ENCODE peak calls at places on chromosomes 11 and 22, in five cellular contexts. B, C, N, S and Z are unnamed samples.

GRCh38 chr22:24128024-24128423 is 53.3 kb upstream of the SUSD2 start:
- DNase-seq in C (no peak), S (no peak), B (no peak), N (no peak), Z (no peak)

GRCh38 chr22:42972592-42973535 is 42.1 kb downstream of the PACSIN2 start:
- DNase-seq in B (no peak), C (no peak), S (no peak), N (no peak), Z (no peak)

GRCh38 chr11:8207080-8208000 is 38.5 kb upstream of the RIC3 start:
- DNase-seq in C (no peak), N (no peak), B (no peak), S (no peak), Z (no peak)

GRCh38 chr11:70537576-70538571 is 139.5 kb downstream of the CTTN start:
- DNase-seq in C (no peak), S (no peak), N (no peak), B (no peak), Z (no peak)

GRCh38 chr11:47234669-47235075 is 13.9 kb downstream of the ACP2 start:
- DNase-seq in N (no peak), B (peak), S (no peak), C (no peak), Z (peak)

GRCh38 chr11:89436071-89436470 is 55.1 kb downstream of the NOX4 start:
- DNase-seq in N (no peak), C (no peak), B (no peak), S (peak), Z (no peak)

GRCh38 chr11:70072471-70073187 is 5.5 kb upstream of the ANO1 start:
- DNase-seq in C (no peak), N (no peak), S (no peak), B (no peak), Z (no peak)

GRCh38 chr11:8962827-8963226 is 1.4 kb downstream of the TMEM9B start:
- DNase-seq in N (no peak), S (no peak), B (no peak), C (no peak), Z (no peak)

GRCh38 chr22:25497269-25497668 is 67.2 kb upstream of the GRK3 start:
- DNase-seq in S (peak), N (no peak), C (no peak), B (no peak), Z (no peak)

GRCh38 chr22:24435861-24436351 is 8.5 kb downstream of the ADORA2A start:
- DNase-seq in C (no peak), N (no peak), B (no peak), S (no peak), Z (peak)

GRCh38 chr11:1338201-1339065 is 29.0 kb upstream of the TOLLIP start:
- DNase-seq in C (no peak), B (no peak), N (peak), S (no peak), Z (no peak)

GRCh38 chr22:36110306-36110791 is 50.2 kb downstream of the APOL3 start:
- DNase-seq in S (no peak), C (no peak), N (no peak), B (no peak), Z (no peak)

GRCh38 chr11:102794382-102794781 is 3.6 kb downstream of the MMP1 start:
- DNase-seq in S (no peak), C (no peak), N (no peak), B (no peak), Z (no peak)

GRCh38 chr22:25380141-25380747 is 160.8 kb downstream of the CRYBB2 start:
- DNase-seq in C (no peak), S (no peak), B (no peak), N (no peak), Z (no peak)

GRCh38 chr11:110069158-110069737 is 23.9 kb upstream of the ZC3H12C start:
- DNase-seq in B (no peak), C (no peak), S (peak), N (no peak), Z (peak)